ENCODE peak calls at places on chromosomes 1 and 21, in seven cellular contexts. U is uterus, P is fibroblast of the aortic adventitia, K is GM06990, Q is body of pancreas, X is nephron progenitor cell, O is BJ. R is an unnamed sample.

GRCh38 chr1:150841626-150842025 is 33.6 kb upstream of the CTSK start:
- DNase-seq in U (no peak), P (no peak), K (no peak), Q (no peak), X (no peak), O (no peak), R (peak; percentile 28)

GRCh38 chr1:109906160-109906838 is 4.3 kb upstream of the CSF1 start:
- DNase-seq in U (no peak), P (no peak), K (peak; percentile 50), Q (no peak), X (no peak), O (no peak), R (peak; percentile 90)

GRCh38 chr1:215104283-215104682 is 21.7 kb downstream of the KCNK2 start:
- DNase-seq in U (no peak), P (no peak), K (no peak), Q (no peak), X (no peak), O (no peak), R (no peak)

GRCh38 chr1:35708179-35708891 is 10.3 kb downstream of the C1orf216 start:
- DNase-seq in U (no peak), P (no peak), K (peak; percentile 7), Q (no peak), X (no peak), O (no peak), R (no peak)

GRCh38 chr1:113391643-113392271 is 1.4 kb downstream of the MAGI3 start:
- DNase-seq in U (no peak), P (peak; percentile 30), K (no peak), Q (peak; percentile 59), X (no peak), O (no peak), R (no peak)

GRCh38 chr1:48526045-48526714 is 54.2 kb upstream of the SPATA6 start:
- DNase-seq in U (no peak), P (peak; percentile 58), K (no peak), Q (peak; percentile 33), X (no peak), O (no peak), R (no peak)

GRCh38 chr1:18951416-18951815 is 5.1 kb downstream of the IFFO2 start:
- DNase-seq in U (no peak), P (no peak), K (no peak), Q (no peak), X (no peak), O (no peak), R (peak; percentile 36)

GRCh38 chr1:41846595-41846994 is 72.1 kb downstream of the HIVEP3 start:
- DNase-seq in U (no peak), P (peak; percentile 47), K (no peak), Q (no peak), X (no peak), O (no peak), R (no peak)

GRCh38 chr1:12539705-12540579 is 78.1 kb downstream of the DHRS3 start:
- DNase-seq in U (peak; percentile 87), P (peak; percentile 98), K (no peak), Q (peak; percentile 56), X (peak; percentile 86), O (peak; percentile 98), R (no peak)

GRCh38 chr1:110230381-110231199 is 20.5 kb downstream of the KCNC4 start:
- DNase-seq in U (no peak), P (no peak), K (no peak), Q (no peak), X (no peak), O (no peak), R (no peak)

GRCh38 chr1:233327938-233328660 is 575 bp downstream of the MAP3K21 start:
- DNase-seq in U (no peak), P (no peak), K (peak; percentile 38), Q (peak; percentile 36), X (peak; percentile 46), O (no peak), R (peak; percentile 36)

DNA sequence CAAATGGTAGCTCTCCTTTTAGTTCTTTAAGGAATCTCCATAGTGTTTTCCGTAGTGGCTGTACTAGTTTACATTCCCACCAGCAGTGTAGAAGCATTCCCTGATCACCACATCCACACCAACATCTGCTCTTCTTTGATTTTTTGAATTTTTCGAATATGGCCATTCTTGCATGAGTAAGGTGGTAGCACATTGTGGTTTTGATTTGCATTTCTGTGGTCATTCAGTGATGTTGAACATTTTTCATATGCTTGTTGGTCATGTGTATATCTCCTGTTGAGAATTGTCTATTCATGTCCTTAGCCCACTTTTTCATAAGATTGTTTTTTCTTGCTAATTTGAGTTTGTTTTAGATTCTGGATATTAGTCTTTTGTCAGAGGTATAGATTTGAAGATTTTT is 84.6 kb upstream of the B3GALT2 start:
- DNase-seq in U (no peak), P (peak; percentile 16), K (no peak), Q (no peak), X (no peak), O (no peak), R (no peak)
- TF ChIP-seq CTCF in U (no peak), P (no peak), K (no peak), Q (no peak), X (no peak), O (no peak), R (no peak)

DNA sequence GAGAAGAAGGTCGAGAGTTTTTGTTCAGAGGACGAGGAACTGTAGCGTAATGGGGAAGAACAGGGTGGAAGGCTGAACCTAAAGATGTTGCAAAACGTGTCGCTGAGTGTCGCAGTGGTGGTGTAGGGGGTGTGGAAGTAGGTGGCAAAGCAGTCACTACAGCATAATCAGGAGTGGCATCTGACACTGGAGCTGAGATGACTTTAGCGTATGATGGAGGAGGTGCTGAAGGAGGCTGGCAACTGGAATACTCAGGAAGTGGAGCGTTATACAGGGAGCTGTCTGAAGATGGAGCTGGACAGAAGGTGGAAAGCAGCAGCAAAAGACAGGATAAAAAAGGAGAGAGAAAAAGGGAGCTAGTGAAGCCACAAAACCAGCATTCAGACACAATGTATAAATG is 89.9 kb upstream of the LBR start:
- DNase-seq in U (no peak), P (no peak), K (no peak), Q (no peak), X (no peak), O (no peak), R (no peak)
- TF ChIP-seq CTCF in U (no peak), P (no peak), K (no peak), Q (no peak), X (no peak), O (no peak), R (no peak)

GRCh38 chr1:184497962-184498723 is 111.3 kb downstream of the C1orf21 start:
- DNase-seq in U (no peak), P (no peak), K (no peak), Q (no peak), X (no peak), O (no peak), R (no peak)
- TF ChIP-seq CTCF in U (no peak), P (no peak), K (no peak), Q (no peak), X (no peak), O (no peak), R (no peak)

GRCh38 chr1:73998348-73998959 is 199.5 kb downstream of the LRRIQ3 start:
- DNase-seq in U (no peak), P (peak; percentile 44), K (peak; percentile 15), Q (no peak), X (no peak), O (no peak), R (peak; percentile 22)
- TF ChIP-seq CTCF in U (peak; percentile 9), P (peak; percentile 34), K (peak; percentile 22), Q (peak; percentile 30), X (peak; percentile 54), O (peak; percentile 40), R (peak; percentile 47)

DNA sequence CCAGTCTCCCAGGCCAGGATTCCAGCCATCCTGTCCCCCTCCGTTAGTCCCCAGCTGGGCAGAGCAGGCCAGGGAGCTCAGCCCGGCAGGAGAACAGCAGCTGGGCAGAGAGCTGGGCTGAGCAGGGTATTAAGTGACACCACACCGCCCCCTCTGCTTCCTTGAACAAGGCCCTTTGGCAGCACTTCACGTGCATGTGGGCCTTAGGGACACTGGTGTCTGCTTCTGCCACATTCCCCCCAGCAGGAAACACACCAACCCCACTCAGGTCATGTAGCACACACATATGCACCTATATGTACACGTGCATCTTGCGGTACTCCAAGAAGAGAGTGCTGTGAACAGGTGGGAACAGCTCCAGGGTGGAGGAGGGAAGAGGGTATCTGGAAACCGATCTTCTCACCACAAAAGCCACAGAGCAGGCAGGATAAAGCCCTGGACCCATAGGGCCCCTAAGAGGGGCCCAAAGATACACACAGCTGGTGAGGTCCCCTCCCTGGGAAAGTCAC is 4.6 kb downstream of the EPHA2 start:
- DNase-seq in U (no peak), P (no peak), K (no peak), Q (no peak), X (peak; percentile 52), O (no peak), R (no peak)
- TF ChIP-seq CTCF in U (no peak), P (no peak), K (no peak), Q (no peak), X (no peak), O (no peak), R (no peak)

GRCh38 chr21:38531610-38532009 is 33.3 kb upstream of the ERG start:
- DNase-seq in U (no peak), P (peak; percentile 74), K (no peak), Q (peak; percentile 4), X (no peak), O (no peak), R (no peak)
- TF ChIP-seq CTCF in U (no peak), P (no peak), K (no peak), Q (no peak), X (no peak), O (no peak), R (no peak)

GRCh38 chr1:54283997-54284385 is 84.0 kb downstream of the MRPL37 start:
- DNase-seq in U (no peak), P (no peak), K (no peak), Q (no peak), X (no peak), O (no peak), R (no peak)

GRCh38 chr1:54285815-54286214 is 85.8 kb downstream of the MRPL37 start:
- DNase-seq in U (no peak), P (no peak), K (no peak), Q (no peak), X (no peak), O (no peak), R (no peak)

GRCh38 chr1:54283214-54283996 is 83.4 kb downstream of the MRPL37 start:
- DNase-seq in U (no peak), P (no peak), K (no peak), Q (peak; percentile 67), X (no peak), O (no peak), R (no peak)

GRCh38 chr1:54287176-54287650 is 87.2 kb downstream of the MRPL37 start:
- DNase-seq in U (peak; percentile 88), P (peak; percentile 51), K (peak; percentile 55), Q (peak; percentile 86), X (peak; percentile 17), O (peak; percentile 59), R (peak; percentile 58)

DNA sequence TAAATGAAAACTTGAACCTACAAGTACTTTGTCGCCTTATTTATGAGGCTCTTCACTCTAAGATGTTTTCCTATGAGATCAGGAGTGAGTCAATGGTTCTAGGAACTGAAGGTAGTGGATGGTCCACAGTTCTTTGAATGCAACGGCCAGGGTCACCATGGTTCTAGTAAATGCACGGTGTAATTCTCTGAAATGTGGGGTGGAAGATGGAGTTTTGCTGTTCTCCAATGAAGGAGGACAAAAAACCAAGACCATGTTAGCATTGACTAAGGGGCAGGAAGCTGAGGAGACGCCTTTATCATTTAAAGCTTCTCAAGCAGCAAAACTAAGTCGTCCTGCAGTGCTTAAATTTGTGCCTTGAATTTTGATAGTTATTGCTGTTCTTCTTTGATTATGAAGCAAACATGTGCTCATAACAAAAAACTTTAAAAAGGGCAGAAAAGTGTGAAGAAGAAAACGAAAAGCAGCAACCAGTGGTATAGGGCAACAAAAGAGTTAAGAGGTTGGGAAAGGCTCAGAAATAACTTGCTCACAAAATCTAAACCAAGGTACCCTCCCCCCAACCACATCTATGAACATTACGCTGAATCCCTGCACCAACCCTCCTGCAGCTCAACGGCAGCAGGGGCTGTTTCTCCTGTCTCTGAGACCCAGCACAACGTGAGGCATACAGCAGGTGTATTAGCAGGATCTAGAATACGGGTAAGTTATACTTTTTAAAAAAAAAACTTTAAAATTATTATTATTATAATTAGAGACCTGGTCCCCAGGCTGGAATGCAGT is 85.0 kb downstream of the MRPL37 start:
- DNase-seq in U (no peak), P (no peak), K (no peak), Q (no peak), X (no peak), O (no peak), R (no peak)
- TF ChIP-seq CTCF in U (no peak), P (no peak), K (no peak), Q (no peak), X (no peak), O (no peak), R (no peak)

R was measured in GM13976.